ENCODE peak calls at places on chromosomes 5 and 9, in ten cellular contexts. One of them, this sample, is unnamed.

GRCh38 chr5:78377056-78377717 is 16.8 kb downstream of the SCAMP1 start:
- DNase-seq in cardiac muscle cell: no peak
- DNase-seq in AG09309: no peak
- DNase-seq in progenitor cell of endocrine pancreas: no peak
- DNase-seq in Calu3: no peak
- DNase-seq in astrocyte: peak
- DNase-seq in GM13977: no peak
- DNase-seq in GM13976: no peak
- DNase-seq in GM20000: no peak
- DNase-seq in upper lobe of right lung: no peak
- DNase-seq in this sample: no peak

GRCh38 chr5:124453221-124454032 is 293.0 kb downstream of the ZNF608 start:
- DNase-seq in cardiac muscle cell: no peak
- DNase-seq in AG09309: peak
- DNase-seq in progenitor cell of endocrine pancreas: no peak
- DNase-seq in Calu3: peak
- DNase-seq in astrocyte: peak
- DNase-seq in GM13977: peak
- DNase-seq in GM13976: peak
- DNase-seq in GM20000: peak
- DNase-seq in upper lobe of right lung: no peak
- DNase-seq in this sample: peak

GRCh38 chr9:130972277-130972956 is 33.4 kb upstream of the FIBCD1 start:
- DNase-seq in cardiac muscle cell: no peak
- DNase-seq in AG09309: no peak
- DNase-seq in progenitor cell of endocrine pancreas: no peak
- DNase-seq in Calu3: no peak
- DNase-seq in astrocyte: no peak
- DNase-seq in GM13977: no peak
- DNase-seq in GM13976: no peak
- DNase-seq in GM20000: no peak
- DNase-seq in upper lobe of right lung: no peak
- DNase-seq in this sample: no peak

GRCh38 chr9:123375725-123376132 is 19.7 kb downstream of the CRB2 start:
- DNase-seq in cardiac muscle cell: no peak
- DNase-seq in AG09309: no peak
- DNase-seq in progenitor cell of endocrine pancreas: no peak
- DNase-seq in Calu3: no peak
- DNase-seq in astrocyte: peak
- DNase-seq in GM13977: no peak
- DNase-seq in GM13976: no peak
- DNase-seq in GM20000: peak
- DNase-seq in upper lobe of right lung: no peak
- DNase-seq in this sample: no peak

GRCh38 chr9:121169094-121169601 is 32.5 kb downstream of the RAB14 start:
- DNase-seq in cardiac muscle cell: peak
- DNase-seq in AG09309: no peak
- DNase-seq in progenitor cell of endocrine pancreas: no peak
- DNase-seq in Calu3: peak
- DNase-seq in astrocyte: no peak
- DNase-seq in GM13977: no peak
- DNase-seq in GM13976: no peak
- DNase-seq in GM20000: no peak
- DNase-seq in upper lobe of right lung: no peak
- DNase-seq in this sample: no peak

GRCh38 chr5:68452286-68452685 is 236.7 kb downstream of the PIK3R1 start:
- DNase-seq in cardiac muscle cell: no peak
- DNase-seq in AG09309: no peak
- DNase-seq in progenitor cell of endocrine pancreas: no peak
- DNase-seq in Calu3: no peak
- DNase-seq in astrocyte: no peak
- DNase-seq in GM13977: no peak
- DNase-seq in GM13976: no peak
- DNase-seq in GM20000: no peak
- DNase-seq in upper lobe of right lung: no peak
- DNase-seq in this sample: no peak

GRCh38 chr9:35749515-35750255 is 598 bp downstream of the RGP1 start:
- DNase-seq in cardiac muscle cell: peak
- DNase-seq in AG09309: no peak
- DNase-seq in progenitor cell of endocrine pancreas: no peak
- DNase-seq in Calu3: peak
- DNase-seq in astrocyte: no peak
- DNase-seq in GM13977: peak
- DNase-seq in GM13976: peak
- DNase-seq in GM20000: peak
- DNase-seq in upper lobe of right lung: peak
- DNase-seq in this sample: peak

GRCh38 chr5:158198636-158199035 is 339.7 kb upstream of the CLINT1 start:
- DNase-seq in cardiac muscle cell: no peak
- DNase-seq in AG09309: no peak
- DNase-seq in progenitor cell of endocrine pancreas: no peak
- DNase-seq in Calu3: no peak
- DNase-seq in astrocyte: no peak
- DNase-seq in GM13977: peak
- DNase-seq in GM13976: peak
- DNase-seq in GM20000: peak
- DNase-seq in upper lobe of right lung: no peak
- DNase-seq in this sample: peak

GRCh38 chr5:65012411-65012972 is 243.8 kb downstream of the CWC27 start:
- DNase-seq in cardiac muscle cell: no peak
- DNase-seq in AG09309: no peak
- DNase-seq in progenitor cell of endocrine pancreas: no peak
- DNase-seq in Calu3: no peak
- DNase-seq in astrocyte: no peak
- DNase-seq in GM13977: no peak
- DNase-seq in GM13976: no peak
- DNase-seq in GM20000: no peak
- DNase-seq in upper lobe of right lung: no peak
- DNase-seq in this sample: no peak

GRCh38 chr5:39518516-39518915 is 93.7 kb upstream of the DAB2 start:
- DNase-seq in cardiac muscle cell: no peak
- DNase-seq in AG09309: peak
- DNase-seq in progenitor cell of endocrine pancreas: no peak
- DNase-seq in Calu3: no peak
- DNase-seq in astrocyte: peak
- DNase-seq in GM13977: no peak
- DNase-seq in GM13976: no peak
- DNase-seq in GM20000: no peak
- DNase-seq in upper lobe of right lung: no peak
- DNase-seq in this sample: no peak

GRCh38 chr9:12775373-12775962 is 648 bp downstream of the LURAP1L start:
- DNase-seq in cardiac muscle cell: peak
- DNase-seq in AG09309: no peak
- DNase-seq in progenitor cell of endocrine pancreas: peak
- DNase-seq in Calu3: no peak
- DNase-seq in astrocyte: no peak
- DNase-seq in GM13977: peak
- DNase-seq in GM13976: peak
- DNase-seq in GM20000: peak
- DNase-seq in upper lobe of right lung: peak
- DNase-seq in this sample: peak

GRCh38 chr9:12774861-12775367 is at the start of gene LURAP1L:
- DNase-seq in cardiac muscle cell: peak
- DNase-seq in AG09309: no peak
- DNase-seq in progenitor cell of endocrine pancreas: no peak
- DNase-seq in Calu3: peak
- DNase-seq in astrocyte: peak
- DNase-seq in GM13977: peak
- DNase-seq in GM13976: peak
- DNase-seq in GM20000: peak
- DNase-seq in upper lobe of right lung: no peak
- DNase-seq in this sample: peak

GRCh38 chr9:12776775-12777055 is 1.9 kb downstream of the LURAP1L start:
- DNase-seq in cardiac muscle cell: no peak
- DNase-seq in AG09309: no peak
- DNase-seq in progenitor cell of endocrine pancreas: no peak
- DNase-seq in Calu3: no peak
- DNase-seq in astrocyte: peak
- DNase-seq in GM13977: no peak
- DNase-seq in GM13976: no peak
- DNase-seq in GM20000: no peak
- DNase-seq in upper lobe of right lung: no peak
- DNase-seq in this sample: no peak

GRCh38 chr9:12777149-12778010 is 2.6 kb downstream of the LURAP1L start:
- DNase-seq in cardiac muscle cell: no peak
- DNase-seq in AG09309: no peak
- DNase-seq in progenitor cell of endocrine pancreas: no peak
- DNase-seq in Calu3: no peak
- DNase-seq in astrocyte: no peak
- DNase-seq in GM13977: no peak
- DNase-seq in GM13976: no peak
- DNase-seq in GM20000: no peak
- DNase-seq in upper lobe of right lung: no peak
- DNase-seq in this sample: no peak

DNA sequence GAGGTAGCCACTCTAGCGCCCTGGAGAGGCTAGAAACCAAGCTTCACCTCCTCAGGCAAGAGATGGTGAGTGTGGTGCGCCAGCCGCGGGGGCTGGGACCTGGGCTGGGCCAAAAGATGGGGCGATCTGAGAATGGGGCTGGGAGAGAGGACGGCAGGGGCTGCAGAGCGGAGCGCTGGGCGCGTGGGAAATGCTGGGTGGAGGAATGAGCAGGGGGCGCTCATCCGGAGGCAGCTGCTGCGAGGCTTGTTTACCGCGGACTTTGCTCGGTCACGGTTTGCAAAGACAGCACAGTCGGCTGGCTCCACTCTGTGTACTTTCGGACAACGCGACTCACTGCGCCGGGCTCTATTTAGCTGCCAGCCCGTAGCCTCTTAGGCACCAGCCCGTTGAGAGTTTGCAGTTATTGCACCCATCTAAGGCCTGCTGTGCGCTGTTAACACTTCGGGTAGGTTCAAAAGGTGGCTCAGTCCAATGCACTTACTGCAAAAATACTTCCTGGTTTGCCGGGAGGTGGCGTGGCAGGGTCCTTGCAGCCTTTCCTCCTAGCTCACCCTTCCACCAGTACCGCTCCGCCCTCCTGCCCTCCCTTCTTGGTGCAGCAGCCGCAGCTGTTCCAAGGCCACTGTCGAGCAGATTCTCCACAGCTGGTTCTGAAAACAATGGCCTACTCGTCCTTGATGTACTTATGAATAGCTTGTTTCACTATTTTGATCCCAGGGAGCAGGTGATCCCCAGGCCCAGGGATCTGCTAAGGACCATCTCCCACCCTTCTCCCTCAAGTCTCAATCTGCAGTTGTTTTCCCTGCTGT is 1.3 kb downstream of the LURAP1L start:
- DNase-seq in cardiac muscle cell: peak
- DNase-seq in AG09309: peak
- DNase-seq in progenitor cell of endocrine pancreas: peak
- DNase-seq in Calu3: peak
- DNase-seq in astrocyte: peak
- DNase-seq in GM13977: peak
- DNase-seq in GM13976: peak
- DNase-seq in GM20000: peak
- DNase-seq in upper lobe of right lung: peak
- DNase-seq in this sample: peak
- TF ChIP-seq CTCF in cardiac muscle cell: peak
- TF ChIP-seq CTCF in AG09309: peak
- TF ChIP-seq CTCF in progenitor cell of endocrine pancreas: peak
- TF ChIP-seq CTCF in Calu3: peak
- TF ChIP-seq CTCF in astrocyte: peak
- TF ChIP-seq CTCF in GM13977: peak
- TF ChIP-seq CTCF in GM13976: peak
- TF ChIP-seq CTCF in GM20000: no peak
- TF ChIP-seq CTCF in upper lobe of right lung: peak
- TF ChIP-seq CTCF in this sample: peak

GRCh38 chr9:95096381-95096780 is 221.1 kb downstream of the FANCC start:
- DNase-seq in cardiac muscle cell: no peak
- DNase-seq in AG09309: no peak
- DNase-seq in progenitor cell of endocrine pancreas: no peak
- DNase-seq in Calu3: no peak
- DNase-seq in astrocyte: no peak
- DNase-seq in GM13977: no peak
- DNase-seq in GM13976: no peak
- DNase-seq in GM20000: no peak
- DNase-seq in upper lobe of right lung: no peak
- DNase-seq in this sample: no peak
- TF ChIP-seq CTCF in cardiac muscle cell: no peak
- TF ChIP-seq CTCF in AG09309: no peak
- TF ChIP-seq CTCF in progenitor cell of endocrine pancreas: no peak
- TF ChIP-seq CTCF in Calu3: no peak
- TF ChIP-seq CTCF in astrocyte: no peak
- TF ChIP-seq CTCF in GM13977: peak
- TF ChIP-seq CTCF in GM13976: no peak
- TF ChIP-seq CTCF in GM20000: no peak
- TF ChIP-seq CTCF in upper lobe of right lung: no peak
- TF ChIP-seq CTCF in this sample: no peak

GRCh38 chr9:7848498-7848897 is 48.9 kb upstream of the DMAC1 start:
- DNase-seq in cardiac muscle cell: no peak
- DNase-seq in AG09309: no peak
- DNase-seq in progenitor cell of endocrine pancreas: no peak
- DNase-seq in Calu3: no peak
- DNase-seq in astrocyte: no peak
- DNase-seq in GM13977: no peak
- DNase-seq in GM13976: no peak
- DNase-seq in GM20000: no peak
- DNase-seq in upper lobe of right lung: no peak
- DNase-seq in this sample: no peak

GRCh38 chr9:7841831-7842230 is 42.3 kb upstream of the DMAC1 start:
- DNase-seq in cardiac muscle cell: no peak
- DNase-seq in AG09309: no peak
- DNase-seq in progenitor cell of endocrine pancreas: no peak
- DNase-seq in Calu3: no peak
- DNase-seq in astrocyte: no peak
- DNase-seq in GM13977: no peak
- DNase-seq in GM13976: no peak
- DNase-seq in GM20000: no peak
- DNase-seq in upper lobe of right lung: no peak
- DNase-seq in this sample: no peak

GRCh38 chr9:7844283-7844682 is 44.7 kb upstream of the DMAC1 start:
- DNase-seq in cardiac muscle cell: peak
- DNase-seq in AG09309: no peak
- DNase-seq in progenitor cell of endocrine pancreas: no peak
- DNase-seq in Calu3: peak
- DNase-seq in astrocyte: no peak
- DNase-seq in GM13977: no peak
- DNase-seq in GM13976: peak
- DNase-seq in GM20000: peak
- DNase-seq in upper lobe of right lung: no peak
- DNase-seq in this sample: no peak
- TF ChIP-seq CTCF in cardiac muscle cell: peak
- TF ChIP-seq CTCF in AG09309: no peak
- TF ChIP-seq CTCF in progenitor cell of endocrine pancreas: peak
- TF ChIP-seq CTCF in Calu3: no peak
- TF ChIP-seq CTCF in astrocyte: peak
- TF ChIP-seq CTCF in GM13977: peak
- TF ChIP-seq CTCF in GM13976: no peak
- TF ChIP-seq CTCF in GM20000: no peak
- TF ChIP-seq CTCF in upper lobe of right lung: peak
- TF ChIP-seq CTCF in this sample: peak

DNA sequence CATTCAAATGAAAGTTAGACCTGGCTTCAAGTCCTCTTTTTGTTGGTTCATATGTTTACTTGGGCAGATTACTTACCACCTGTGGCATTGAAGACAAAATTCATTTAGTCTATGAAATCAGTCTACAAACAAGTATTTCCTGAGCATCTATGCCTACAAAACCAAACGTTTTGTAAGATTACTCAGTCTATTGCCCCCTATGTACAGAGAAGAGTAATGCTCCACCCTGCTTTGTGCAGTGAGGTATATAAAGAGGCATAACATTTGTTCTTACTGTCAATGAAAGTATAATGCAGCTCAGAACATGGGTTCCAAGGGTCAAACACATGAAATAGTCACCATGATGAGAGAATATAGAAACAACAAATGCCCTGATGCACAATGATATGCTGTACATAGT is 580.7 kb downstream of the KIF4B start:
- DNase-seq in cardiac muscle cell: no peak
- DNase-seq in AG09309: no peak
- DNase-seq in progenitor cell of endocrine pancreas: no peak
- DNase-seq in Calu3: no peak
- DNase-seq in astrocyte: no peak
- DNase-seq in GM13977: no peak
- DNase-seq in GM13976: no peak
- DNase-seq in GM20000: no peak
- DNase-seq in upper lobe of right lung: no peak
- DNase-seq in this sample: no peak
- TF ChIP-seq CTCF in cardiac muscle cell: no peak
- TF ChIP-seq CTCF in AG09309: no peak
- TF ChIP-seq CTCF in progenitor cell of endocrine pancreas: no peak
- TF ChIP-seq CTCF in Calu3: no peak
- TF ChIP-seq CTCF in astrocyte: no peak
- TF ChIP-seq CTCF in GM13977: no peak
- TF ChIP-seq CTCF in GM13976: no peak
- TF ChIP-seq CTCF in GM20000: no peak
- TF ChIP-seq CTCF in upper lobe of right lung: no peak
- TF ChIP-seq CTCF in this sample: no peak